ENCODE peak calls at places on chromosomes 11 and 22, in five cellular contexts. G is IMR-90; U is iPS DF 6.9; C is kidney; J is CD8-positive, alpha-beta T cell. R is an unnamed sample. For H3K4me1, the result is how much of the 10 kb centered on the place peaks cover.

GRCh38 chr11:44971185-44971584 is 20.5 kb upstream of the TP53I11 start:
- DNase-seq in U (no peak), C (no peak), J (no peak), G (no peak), R (no peak)

GRCh38 chr22:31177420-31178162 is 17.6 kb downstream of the RNF185 start:
- DNase-seq in C (no peak), G (peak), J (no peak), U (no peak), R (no peak)

GRCh38 chr11:66851698-66852465 is 5.0 kb upstream of the LRFN4 start:
- DNase-seq in G (no peak), U (no peak), J (no peak), C (peak), R (no peak)

GRCh38 chr11:128716231-128716630 is 22.4 kb downstream of the FLI1 start:
- DNase-seq in C (no peak), J (no peak), U (no peak), G (no peak), R (no peak)

GRCh38 chr11:67020949-67021348 is 2.0 kb upstream of the SYT12 start:
- DNase-seq in U (no peak), J (no peak), C (no peak), G (no peak), R (no peak)

GRCh38 chr11:19605500-19606371 is 106.9 kb upstream of the NAV2 start:
- DNase-seq in C (no peak), G (peak), J (no peak), U (no peak), R (no peak)

GRCh38 chr11:19664896-19665548 is 47.6 kb upstream of the NAV2 start:
- DNase-seq in U (no peak), C (no peak), G (peak), J (no peak), R (no peak)

GRCh38 chr11:27213232-27213660 is 149.8 kb downstream of the CCDC34 start:
- DNase-seq in G (peak), J (no peak), C (no peak), U (no peak), R (no peak)

GRCh38 chr11:8384199-8384821 is 120.6 kb upstream of the LMO1 start:
- DNase-seq in U (peak), G (no peak), J (no peak), C (peak), R (no peak)

GRCh38 chr11:33646629-33647028 is 54.0 kb downstream of the C11orf91 start:
- DNase-seq in G (peak), U (no peak), J (no peak), C (no peak), R (no peak)

GRCh38 chr22:46023558-46023981 is 46.6 kb upstream of the WNT7B start:
- DNase-seq in J (no peak), U (no peak), G (peak), C (peak), R (no peak)

GRCh38 chr11:62708423-62709261 is 1.2 kb downstream of the GNG3 start:
- DNase-seq in C (no peak), U (no peak), G (no peak), J (peak), R (peak)

GRCh38 chr11:76918941-76919386 is 58.2 kb downstream of the ACER3 start:
- DNase-seq in G (peak), U (no peak), C (no peak), J (no peak), R (no peak)

GRCh38 chr11:3192511-3193372 is 25.9 kb downstream of the MRGPRG start:
- DNase-seq in G (no peak), J (no peak), C (no peak), U (no peak), R (no peak)

GRCh38 chr22:29658171-29658570 is 54.7 kb downstream of the NF2 start:
- DNase-seq in C (no peak), U (no peak), J (no peak), G (no peak), R (no peak)

GRCh38 chr22:36405671-36406070 is 17.9 kb upstream of the MYH9 start:
- DNase-seq in J (peak), U (no peak), G (no peak), C (no peak), R (peak)

GRCh38 chr22:49554296-49554625 is 273.4 kb downstream of the BRD1 start:
- DNase-seq in J (no peak), C (peak), U (no peak), G (no peak), R (no peak)

GRCh38 chr11:119626910-119627305 is 102.1 kb downstream of the NECTIN1 start:
- DNase-seq in C (no peak), G (no peak), U (no peak), J (no peak), R (no peak)

GRCh38 chr11:63567044-63567840 is 4.1 kb upstream of the PLAAT2 start:
- DNase-seq in J (peak), U (no peak), G (peak), C (no peak), R (peak)

GRCh38 chr11:35804446-35805040 is 139.3 kb upstream of the LDLRAD3 start:
- DNase-seq in C (no peak), G (no peak), U (no peak), J (no peak), R (no peak)

GRCh38 chr11:23988381-23989006 is 508.4 kb upstream of the LUZP2 start:
- DNase-seq in C (no peak), U (no peak), J (no peak), G (peak), R (no peak)

GRCh38 chr11:41177791-41178190 is 281.7 kb downstream of the LRRC4C start:
- DNase-seq in J (no peak), U (no peak), C (no peak), G (no peak), R (no peak)

GRCh38 chr11:128406365-128406706 is 181.0 kb downstream of the ETS1 start:
- DNase-seq in J (no peak), G (no peak), U (no peak), C (no peak), R (no peak)

GRCh38 chr11:105372214-105372613 is 232.6 kb upstream of the CARD18 start:
- DNase-seq in U (no peak), C (no peak), J (no peak), G (no peak), R (no peak)

GRCh38 chr11:124863137-124863825 is 2.0 kb upstream of the ROBO3 start:
- DNase-seq in U (no peak), J (no peak), G (peak), C (peak), R (no peak)

GRCh38 chr22:23236440-23237139 is 56.3 kb downstream of the BCR start:
- DNase-seq in G (no peak), J (no peak), U (no peak), C (no peak), R (no peak)

GRCh38 chr11:31442086-31442485 is 67.3 kb downstream of the IMMP1L start:
- DNase-seq in J (no peak), U (no peak), G (no peak), C (no peak), R (no peak)

GRCh38 chr22:49077036-49077393 is 750.7 kb downstream of the BRD1 start:
- DNase-seq in C (peak), G (no peak), U (no peak), J (no peak), R (no peak)

GRCh38 chr11:113623114-113623513 is 83.0 kb downstream of the TMPRSS5 start:
- DNase-seq in U (no peak), G (peak), C (no peak), J (no peak), R (no peak)

GRCh38 chr22:28829358-28830181 is 29.2 kb upstream of the XBP1 start:
- DNase-seq in C (peak), G (peak), J (peak), U (peak), R (peak)

GRCh38 chr11:134489728-134490127 is 77.7 kb upstream of the B3GAT1 start:
- DNase-seq in G (no peak), U (no peak), C (no peak), J (no peak), R (no peak)

GRCh38 chr11:8011383-8011782 is 24.2 kb downstream of the EIF3F start:
- DNase-seq in U (no peak), J (no peak), G (no peak), C (no peak), R (no peak)

GRCh38 chr22:47194476-47195155 is 432.2 kb downstream of the TBC1D22A start:
- DNase-seq in C (peak), J (no peak), G (no peak), U (no peak), R (no peak)

GRCh38 chr11:28342704-28343103 is 234.5 kb downstream of the METTL15 start:
- DNase-seq in U (no peak), J (no peak), C (no peak), G (peak), R (no peak)

GRCh38 chr11:117795726-117796455 is 1.1 kb downstream of the DSCAML1 start:
- DNase-seq in G (no peak), J (no peak), C (peak), U (no peak), R (no peak)

GRCh38 chr11:126212089-126212660 is 593 bp downstream of the FAM118B start:
- DNase-seq in G (peak), U (no peak), J (no peak), C (no peak), R (no peak)

GRCh38 chr11:118621071-118621815 is 13.8 kb downstream of the PHLDB1 start:
- DNase-seq in G (peak), J (no peak), U (no peak), C (peak), R (no peak)

GRCh38 chr11:14418801-14419417 is 59.9 kb upstream of the RRAS2 start:
- DNase-seq in J (no peak), G (peak), C (no peak), U (peak), R (no peak)

GRCh38 chr22:40203568-40203967 is 25.8 kb downstream of the TNRC6B start:
- DNase-seq in C (no peak), G (peak), J (no peak), U (no peak), R (no peak)

GRCh38 chr11:14499178-14499559 is 442 bp downstream of the COPB1 start:
- DNase-seq in G (peak), C (peak), J (peak), U (no peak), R (peak)

GRCh38 chr11:102415252-102415916 is 37.2 kb downstream of the TMEM123 start:
- DNase-seq in U (no peak), C (no peak), J (no peak), G (no peak), R (no peak)
- H3K27ac ChIP-seq in U (no peak), C (no peak), J (no peak), G (no peak), R (peak)

GRCh38 chr11:12694182-12694531 is 19.9 kb downstream of the TEAD1 start:
- DNase-seq in U (no peak), J (no peak), G (peak), C (no peak), R (no peak)

GRCh38 chr11:12695878-12696277 is 21.7 kb downstream of the TEAD1 start:
- DNase-seq in J (no peak), C (no peak), U (no peak), G (no peak), R (no peak)

GRCh38 chr11:12698049-12698448 is 23.8 kb downstream of the TEAD1 start:
- DNase-seq in G (no peak), U (no peak), J (no peak), C (no peak), R (no peak)

GRCh38 chr11:12695221-12695794 is 21.1 kb downstream of the TEAD1 start:
- DNase-seq in U (no peak), C (no peak), G (no peak), J (no peak), R (no peak)

GRCh38 chr11:12696911-12697581 is 22.8 kb downstream of the TEAD1 start:
- DNase-seq in G (no peak), U (no peak), C (peak), J (no peak), R (no peak)
- H3K4me1 ChIP-seq in G (under half), U (under half), C (under half), J (under half), R (under half)

GRCh38 chr11:73219396-73220285 is 1.6 kb downstream of the P2RY2 start:
- DNase-seq in G (no peak), J (no peak), C (no peak), U (no peak), R (no peak)

GRCh38 chr11:73217810-73218105 is 323 bp upstream of the P2RY2 start:
- DNase-seq in C (no peak), G (no peak), U (no peak), J (no peak), R (no peak)

GRCh38 chr11:73218106-73218829 is at the start of gene P2RY2:
- DNase-seq in J (no peak), U (no peak), G (no peak), C (peak), R (no peak)

GRCh38 chr11:73217131-73217809 is 811 bp upstream of the P2RY2 start:
- DNase-seq in C (no peak), J (no peak), U (no peak), G (no peak), R (no peak)

DNA sequence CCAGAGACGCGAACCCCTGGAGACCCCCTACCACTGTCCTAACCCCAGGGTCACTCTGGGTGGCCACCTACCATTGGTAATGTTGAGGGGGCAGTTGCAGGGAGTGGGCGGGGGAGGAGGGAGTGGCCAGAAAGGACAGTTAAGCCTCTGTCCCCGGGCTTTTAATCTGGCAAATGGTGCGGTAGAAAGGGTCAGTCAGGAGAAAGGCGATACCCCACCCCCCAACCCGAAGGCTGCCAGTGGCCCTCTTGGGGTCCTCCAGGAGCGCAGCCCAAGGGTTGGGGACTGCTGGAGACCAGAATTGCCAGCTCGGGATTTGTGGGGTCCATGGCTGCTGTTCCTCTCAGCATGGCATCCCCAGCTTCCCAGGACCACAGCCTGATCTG is 742 bp downstream of the P2RY2 start:
- DNase-seq in G (no peak), J (no peak), C (no peak), U (no peak), R (no peak)
- H3K4me3 ChIP-seq in G (no peak), J (no peak), C (peak), U (peak), R (no peak)

GRCh38 chr11:17746096-17746495 is 11.5 kb downstream of the KCNC1 start:
- DNase-seq in J (no peak), U (no peak), G (no peak), C (peak), R (no peak)

GRCh38 chr11:17748761-17749721 is 14.5 kb downstream of the KCNC1 start:
- DNase-seq in C (peak), G (no peak), U (no peak), J (no peak), R (no peak)

GRCh38 chr11:17745032-17745772 is 10.6 kb downstream of the KCNC1 start:
- DNase-seq in U (no peak), G (no peak), C (peak), J (no peak), R (no peak)

GRCh38 chr11:17748044-17748443 is 13.5 kb downstream of the KCNC1 start:
- DNase-seq in U (no peak), C (peak), J (no peak), G (no peak), R (no peak)

DNA sequence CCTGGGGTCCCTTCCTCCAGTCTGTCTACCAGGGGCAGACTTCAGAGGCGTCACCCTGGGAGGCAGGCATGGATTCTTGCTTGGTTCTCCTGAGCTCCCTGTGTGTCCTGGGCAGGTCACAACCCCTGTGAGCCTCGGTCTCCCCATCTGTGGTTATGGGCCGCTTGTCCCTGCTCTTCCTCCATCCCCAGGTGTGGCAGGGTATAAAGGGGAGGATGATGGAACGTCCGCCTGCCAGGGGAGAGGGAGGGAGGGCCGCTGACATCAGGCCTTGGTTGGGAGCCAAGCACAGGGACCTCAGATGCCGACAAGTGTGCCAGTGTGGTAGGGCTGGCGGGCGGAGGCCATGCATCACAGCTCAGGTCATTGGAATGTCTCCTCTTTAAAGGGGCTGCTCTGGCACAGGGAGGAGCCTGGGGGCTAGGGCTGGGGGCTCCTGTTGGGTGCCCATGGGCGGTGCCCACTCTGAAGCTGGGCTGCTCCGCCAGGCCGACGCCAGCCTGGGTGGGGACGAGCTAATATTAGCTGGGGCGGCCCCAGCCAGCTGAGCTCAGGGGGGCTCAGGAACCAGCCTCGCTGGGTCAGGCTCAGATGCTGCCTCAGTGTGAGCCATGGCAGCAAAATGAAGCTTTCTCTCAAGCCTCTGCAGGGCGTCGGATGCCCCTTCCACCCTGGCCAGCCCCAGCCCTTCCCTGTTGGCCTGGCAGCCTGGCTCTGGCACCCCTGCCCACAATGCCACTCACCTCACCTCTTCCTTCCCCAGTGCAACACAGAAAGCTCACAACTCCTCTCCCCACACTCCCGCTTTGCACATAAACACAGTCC is 12.8 kb downstream of the KCNC1 start:
- DNase-seq in G (no peak), C (peak), U (no peak), J (no peak), R (no peak)
- H3K27ac ChIP-seq in G (no peak), C (no peak), U (no peak), J (no peak), R (no peak)

GRCh38 chr22:33111491-33111890 is 53.3 kb upstream of the SYN3 start:
- DNase-seq in C (no peak), G (no peak), U (no peak), J (no peak), R (no peak)

GRCh38 chr22:33108037-33108436 is 49.9 kb upstream of the SYN3 start:
- DNase-seq in G (no peak), U (no peak), J (no peak), C (no peak), R (no peak)

GRCh38 chr22:33112606-33113005 is 54.4 kb upstream of the SYN3 start:
- DNase-seq in G (no peak), U (no peak), J (no peak), C (no peak), R (no peak)

GRCh38 chr22:33109532-33110148 is 51.5 kb upstream of the SYN3 start:
- DNase-seq in U (no peak), C (no peak), G (no peak), J (no peak), R (no peak)

GRCh38 chr22:33110562-33111163 is 52.5 kb upstream of the SYN3 start:
- DNase-seq in J (no peak), U (no peak), G (no peak), C (no peak), R (no peak)
- H3K4me1 ChIP-seq in J (under half), U (under half), G (under half), C (under half), R (under half)

GRCh38 chr11:123561046-123561781 is 93.2 kb downstream of the SCN3B start:
- DNase-seq in J (no peak), U (no peak), G (peak), C (no peak), R (no peak)

GRCh38 chr11:123560001-123560400 is 94.4 kb downstream of the SCN3B start:
- DNase-seq in U (no peak), G (peak), C (peak), J (no peak), R (no peak)

GRCh38 chr11:123558536-123559315 is 95.7 kb downstream of the SCN3B start:
- DNase-seq in J (no peak), C (no peak), U (no peak), G (no peak), R (no peak)

GRCh38 chr11:123562166-123562565 is 92.3 kb downstream of the SCN3B start:
- DNase-seq in J (no peak), U (no peak), C (no peak), G (no peak), R (no peak)

GRCh38 chr11:123559418-123559817 is 95.0 kb downstream of the SCN3B start:
- DNase-seq in J (no peak), U (no peak), C (no peak), G (peak), R (no peak)
- H3K4me3 ChIP-seq in J (no peak), U (no peak), C (no peak), G (no peak), R (no peak)

DNA sequence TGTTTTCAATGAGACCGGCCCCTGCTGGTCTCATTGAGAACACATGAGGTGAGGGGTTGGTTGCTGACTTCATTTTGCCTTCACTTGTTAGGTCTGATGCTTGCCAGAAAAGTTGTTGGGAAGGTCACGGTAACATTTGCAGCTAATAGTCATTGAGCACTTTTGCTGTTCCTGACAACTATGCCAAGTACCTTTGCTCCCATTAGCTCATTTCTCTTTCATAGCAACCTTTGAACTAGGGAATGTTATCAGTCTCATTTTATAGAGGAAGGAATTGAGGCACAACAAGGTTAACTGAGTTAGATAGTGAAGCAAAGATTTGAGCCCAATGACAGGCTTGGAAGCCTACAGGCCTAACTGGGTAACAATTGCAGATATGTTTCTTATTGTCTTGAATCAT is 195.4 kb upstream of the LARGE1 start:
- DNase-seq in U (no peak), C (no peak), J (no peak), G (no peak), R (no peak)
- H3K27ac ChIP-seq in U (no peak), C (no peak), J (no peak), G (no peak), R (no peak)